ENCODE peak calls at places on chromosomes 1 and 21, in nine cellular contexts. G, I, H, V, S, T, U, O and D are unnamed samples.

GRCh38 chr1:208979776-208980175 is 603.7 kb upstream of the CAMK1G start:
- DNase-seq in O (no peak), G (no peak), U (no peak), H (no peak), V (no peak), S (no peak), I (no peak), T (no peak), D (no peak)

GRCh38 chr1:206503591-206504362 is 3.6 kb upstream of the RASSF5 start:
- DNase-seq in V (peak; percentile 13), I (peak; percentile 71), O (no peak), G (peak; percentile 90), T (peak; percentile 98), H (peak; percentile 98), U (no peak), S (peak; percentile 40), D (no peak)

GRCh38 chr1:212828395-212828794 is 19.1 kb downstream of the SPATA45 start:
- DNase-seq in G (no peak), S (no peak), U (no peak), O (no peak), V (no peak), T (no peak), H (no peak), I (no peak), D (no peak)

GRCh38 chr1:112956503-112957132 is 622 bp upstream of the SLC16A1 start:
- DNase-seq in V (peak; percentile 32), H (peak; percentile 83), U (no peak), S (no peak), O (no peak), T (no peak), I (peak; percentile 16), G (no peak), D (peak; percentile 42)

GRCh38 chr21:39132248-39132647 is 51.0 kb downstream of the PSMG1 start:
- DNase-seq in U (no peak), I (no peak), V (no peak), T (peak; percentile 45), S (no peak), H (no peak), O (no peak), G (no peak), D (no peak)

GRCh38 chr1:87358219-87358618 is 29.5 kb downstream of the LMO4 start:
- DNase-seq in H (no peak), V (no peak), I (no peak), T (no peak), G (no peak), O (no peak), U (no peak), S (no peak), D (no peak)

GRCh38 chr1:176949033-176949662 is 215.4 kb downstream of the ASTN1 start:
- DNase-seq in V (peak; percentile 5), S (no peak), G (no peak), U (peak; percentile 78), O (peak; percentile 80), H (peak; percentile 11), I (peak; percentile 75), T (peak; percentile 24), D (no peak)

GRCh38 chr1:227033880-227034279 is 93.8 kb downstream of the COQ8A start:
- DNase-seq in T (no peak), I (no peak), S (no peak), G (no peak), U (no peak), O (no peak), H (no peak), V (no peak), D (no peak)

GRCh38 chr1:88519156-88519555 is 164.9 kb upstream of the PKN2 start:
- DNase-seq in H (peak; percentile 1), V (no peak), O (no peak), I (no peak), G (no peak), U (no peak), T (peak; percentile 49), S (no peak), D (no peak)

GRCh38 chr1:241518447-241519307 is 878 bp downstream of the FH start:
- DNase-seq in G (no peak), S (no peak), T (peak; percentile 25), H (peak; percentile 47), I (no peak), V (no peak), O (no peak), U (peak; percentile 74), D (peak; percentile 50)

GRCh38 chr21:38506606-38507331 is 8.5 kb upstream of the ERG start:
- DNase-seq in S (no peak), G (no peak), I (no peak), T (no peak), U (no peak), V (no peak), H (peak; percentile 27), O (no peak), D (no peak)

GRCh38 chr1:184433928-184434502 is 47.2 kb downstream of the C1orf21 start:
- DNase-seq in V (no peak), G (no peak), I (no peak), U (no peak), T (no peak), H (no peak), S (no peak), O (no peak), D (no peak)

GRCh38 chr1:211874521-211875347 is 44.2 kb upstream of the LPGAT1 start:
- DNase-seq in O (no peak), G (no peak), S (no peak), U (peak; percentile 69), H (no peak), I (no peak), V (no peak), T (no peak), D (no peak)

GRCh38 chr1:157724537-157725213 is 24.1 kb upstream of the FCRL3 start:
- DNase-seq in G (no peak), V (no peak), S (no peak), T (no peak), I (no peak), U (no peak), H (no peak), O (no peak), D (no peak)

GRCh38 chr1:197224160-197224559 is 43.9 kb upstream of the CRB1 start:
- DNase-seq in I (no peak), S (no peak), O (no peak), H (no peak), T (no peak), G (no peak), U (no peak), V (no peak), D (no peak)

GRCh38 chr1:5425304-5425703 is 566.9 kb downstream of the NPHP4 start:
- DNase-seq in T (no peak), I (no peak), U (no peak), S (no peak), V (no peak), G (no peak), O (no peak), H (no peak), D (no peak)

GRCh38 chr1:117501275-117501674 is 104.6 kb upstream of the TENT5C start:
- DNase-seq in V (no peak), S (no peak), U (no peak), G (peak; percentile 43), T (peak; percentile 91), H (peak; percentile 73), O (no peak), I (no peak), D (no peak)

GRCh38 chr1:117493906-117494305 is 111.9 kb upstream of the TENT5C start:
- DNase-seq in T (no peak), G (no peak), S (no peak), U (no peak), V (no peak), O (no peak), I (no peak), H (no peak), D (no peak)

GRCh38 chr1:117500584-117500983 is 105.3 kb upstream of the TENT5C start:
- DNase-seq in G (no peak), V (no peak), S (no peak), U (no peak), H (no peak), T (no peak), I (no peak), O (no peak), D (no peak)

GRCh38 chr1:117495068-117495467 is 110.8 kb upstream of the TENT5C start:
- DNase-seq in S (no peak), G (no peak), U (no peak), H (no peak), V (no peak), T (no peak), I (no peak), O (no peak), D (no peak)

GRCh38 chr1:117499071-117499470 is 106.8 kb upstream of the TENT5C start:
- DNase-seq in O (no peak), U (no peak), H (peak; percentile 13), V (no peak), G (no peak), S (no peak), I (no peak), T (peak; percentile 58), D (no peak)
- H3K27ac ChIP-seq in O (no peak overlapping the region), U (no peak overlapping the region), H (no peak overlapping the region), V (no peak overlapping the region), G (no peak overlapping the region), S (no peak overlapping the region), I (no peak overlapping the region), T (peak overlapping the region; percentile 32), D (no peak overlapping the region)

GRCh38 chr1:236685917-236686814 is at the start of gene ACTN2:
- DNase-seq in S (peak; percentile 54), I (peak; percentile 60), O (no peak), G (no peak), V (peak; percentile 41), H (peak; percentile 5), U (peak; percentile 77), T (no peak), D (peak; percentile 72)
- H3K27ac ChIP-seq in S (no peak within 1 kb of the TSS), I (peak within 1 kb of the TSS; percentile 51), O (no peak within 1 kb of the TSS), G (no peak within 1 kb of the TSS), V (no peak within 1 kb of the TSS), H (no peak within 1 kb of the TSS), U (no peak within 1 kb of the TSS), T (no peak within 1 kb of the TSS), D (no peak within 1 kb of the TSS)

DNA sequence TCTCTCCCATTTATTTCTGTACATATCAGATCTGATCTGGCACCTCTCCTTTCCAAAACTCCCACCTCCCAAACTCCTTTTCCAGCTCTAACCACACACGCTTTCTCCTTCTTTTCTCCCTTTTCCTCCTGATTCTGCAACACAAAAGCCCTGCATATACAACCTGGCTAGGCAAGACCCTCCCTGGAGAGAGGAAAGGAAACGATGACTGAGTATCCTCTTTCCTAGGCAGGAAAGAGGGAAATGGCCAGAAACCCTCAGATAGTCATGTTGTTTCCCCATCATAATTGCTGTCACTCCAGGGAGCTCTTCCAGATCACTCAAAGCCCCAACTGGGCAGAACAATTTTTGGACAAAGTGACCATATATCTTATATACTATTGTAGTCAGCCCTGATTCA is 32.3 kb upstream of the PRELP start:
- DNase-seq in U (no peak), H (no peak), T (no peak), G (no peak), V (no peak), S (no peak), O (no peak), I (no peak), D (no peak)
- H3K27ac ChIP-seq in U (no peak overlapping the region), H (no peak overlapping the region), T (no peak overlapping the region), G (no peak overlapping the region), V (no peak overlapping the region), S (peak overlapping the region; percentile 88), O (no peak overlapping the region), I (no peak overlapping the region), D (no peak overlapping the region)

GRCh38 chr1:44031900-44032817 is 897 bp upstream of the SLC6A9 start:
- DNase-seq in V (no peak), G (no peak), T (peak; percentile 41), S (no peak), U (no peak), O (no peak), I (peak; percentile 46), H (no peak), D (no peak)
- H3K27ac ChIP-seq in V (no peak overlapping the region), G (peak overlapping the region; percentile 65), T (peak overlapping the region; percentile 1), S (peak overlapping the region; percentile 90), U (peak overlapping the region; percentile 51), O (peak overlapping the region; percentile 7), I (peak overlapping the region; percentile 91), H (peak overlapping the region; percentile 67), D (peak overlapping the region; percentile 75)

GRCh38 chr1:31208361-31208945 is 31.2 kb downstream of the NKAIN1 start:
- DNase-seq in U (no peak), H (no peak), V (no peak), G (no peak), I (no peak), T (no peak), S (no peak), O (no peak), D (no peak)
- H3K27ac ChIP-seq in U (no peak overlapping the region), H (no peak overlapping the region), V (no peak overlapping the region), G (no peak overlapping the region), I (no peak overlapping the region), T (no peak overlapping the region), S (no peak overlapping the region), O (no peak overlapping the region), D (no peak overlapping the region)